ENCODE peak calls at places on chromosomes 7 and 10, in five cellular contexts. W, N, G, L and T are unnamed samples.

GRCh38 chr7:30238721-30239441 is 45.5 kb upstream of the ZNRF2 start:
- DNase-seq in W (no peak), N (no peak), G (no peak), L (no peak), T (no peak)

GRCh38 chr7:152411389-152411788 is 24.4 kb downstream of the KMT2C start:
- DNase-seq in W (no peak), N (no peak), G (no peak), L (no peak), T (no peak)

GRCh38 chr7:72754312-72754711 is 73.7 kb downstream of the TYW1B start:
- DNase-seq in W (no peak), N (no peak), G (no peak), L (no peak), T (no peak)

GRCh38 chr7:909358-910329 is 33.3 kb downstream of the GET4 start:
- DNase-seq in W (no peak), N (no peak), G (no peak), L (no peak), T (no peak)

GRCh38 chr10:10915215-10915614 is 102.5 kb upstream of the CELF2 start:
- DNase-seq in W (no peak), N (no peak), G (no peak), L (no peak), T (no peak)

GRCh38 chr7:114789942-114790341 is 132.0 kb upstream of the MDFIC start:
- DNase-seq in W (peak), N (no peak), G (no peak), L (no peak), T (no peak)

GRCh38 chr7:149873968-149874643 is at the start of gene ATP6V0E2:
- DNase-seq in W (no peak), N (no peak), G (no peak), L (no peak), T (no peak)

GRCh38 chr10:80487791-80488538 is 33.9 kb downstream of the TSPAN14 start:
- DNase-seq in W (no peak), N (no peak), G (no peak), L (no peak), T (no peak)

GRCh38 chr10:3053145-3053544 is 14.2 kb upstream of the PFKP start:
- DNase-seq in W (no peak), N (no peak), G (no peak), L (no peak), T (no peak)

GRCh38 chr10:122240401-122240800 is 30.7 kb upstream of the BTBD16 start:
- DNase-seq in W (no peak), N (no peak), G (no peak), L (no peak), T (no peak)

GRCh38 chr7:108669958-108670357 is 100.3 kb downstream of the DNAJB9 start:
- DNase-seq in W (no peak), N (no peak), G (no peak), L (no peak), T (no peak)

GRCh38 chr7:76054129-76055120 is 6.5 kb downstream of the MDH2 start:
- DNase-seq in W (peak), N (no peak), G (no peak), L (no peak), T (no peak)

GRCh38 chr7:111138196-111138569 is 47.3 kb downstream of the LRRN3 start:
- DNase-seq in W (no peak), N (no peak), G (no peak), L (peak), T (no peak)

GRCh38 chr10:100759331-100759730 is 13.9 kb downstream of the PAX2 start:
- DNase-seq in W (no peak), N (no peak), G (no peak), L (no peak), T (no peak)

GRCh38 chr7:100087055-100087750 is 1.6 kb upstream of the COPS6 start:
- DNase-seq in W (peak), N (no peak), G (no peak), L (no peak), T (no peak)

GRCh38 chr10:101233443-101233842 is 4.2 kb upstream of the LBX1 start:
- DNase-seq in W (no peak), N (no peak), G (no peak), L (no peak), T (no peak)

GRCh38 chr10:132714906-132715790 is 70.8 kb downstream of the NKX6-2 start:
- DNase-seq in W (no peak), N (no peak), G (no peak), L (peak), T (no peak)

GRCh38 chr10:76509501-76509900 is 1078.1 kb downstream of the LRMDA start:
- DNase-seq in W (no peak), N (no peak), G (no peak), L (no peak), T (no peak)

GRCh38 chr7:26863504-26864308 is 684 bp downstream of the SKAP2 start:
- DNase-seq in W (no peak), N (peak), G (no peak), L (no peak), T (no peak)

GRCh38 chr7:157044151-157044687 is 33.8 kb upstream of the MNX1 start:
- DNase-seq in W (no peak), N (no peak), G (no peak), L (no peak), T (no peak)

GRCh38 chr10:124271671-124272070 is 147.1 kb downstream of the OAT start:
- DNase-seq in W (no peak), N (no peak), G (no peak), L (no peak), T (no peak)

GRCh38 chr10:12727832-12728215 is 273.7 kb downstream of the CCDC3 start:
- DNase-seq in W (no peak), N (no peak), G (no peak), L (no peak), T (no peak)

GRCh38 chr7:134891262-134892001 is 94.9 kb upstream of the AGBL3 start:
- DNase-seq in W (peak), N (no peak), G (no peak), L (no peak), T (no peak)

GRCh38 chr10:44261710-44262455 is 123.0 kb downstream of the CXCL12 start:
- DNase-seq in W (peak), N (no peak), G (no peak), L (no peak), T (no peak)

GRCh38 chr7:20276705-20277472 is 53.8 kb upstream of the ITGB8 start:
- DNase-seq in W (no peak), N (no peak), G (no peak), L (no peak), T (no peak)

GRCh38 chr10:89491932-89492331 is 43.5 kb downstream of the SLC16A12 start:
- DNase-seq in W (no peak), N (no peak), G (no peak), L (no peak), T (no peak)

GRCh38 chr7:101233907-101234547 is 3.6 kb downstream of the CLDN15 start:
- DNase-seq in W (no peak), N (no peak), G (no peak), L (no peak), T (no peak)

GRCh38 chr10:33315891-33316290 is 18.6 kb downstream of the NRP1 start:
- DNase-seq in W (no peak), N (no peak), G (no peak), L (no peak), T (no peak)

GRCh38 chr10:45468110-45468509 is 94.1 kb downstream of the ALOX5 start:
- DNase-seq in W (no peak), N (no peak), G (no peak), L (no peak), T (no peak)

GRCh38 chr10:78465456-78465855 is 431.8 kb downstream of the RPS24 start:
- DNase-seq in W (no peak), N (no peak), G (no peak), L (no peak), T (no peak)

GRCh38 chr10:71927669-71928592 is 36.3 kb upstream of the CHST3 start:
- DNase-seq in W (peak), N (no peak), G (no peak), L (no peak), T (no peak)

GRCh38 chr7:159091480-159092475 is 52.9 kb downstream of the VIPR2 start:
- DNase-seq in W (no peak), N (no peak), G (no peak), L (no peak), T (no peak)

GRCh38 chr10:128530301-128530700 is 404.1 kb upstream of the MKI67 start:
- DNase-seq in W (no peak), N (no peak), G (no peak), L (no peak), T (no peak)

GRCh38 chr10:35223016-35223415 is 96.4 kb downstream of the CREM start:
- DNase-seq in W (no peak), N (no peak), G (no peak), L (no peak), T (no peak)

GRCh38 chr7:70855373-70855772 is 276.6 kb upstream of the GALNT17 start:
- DNase-seq in W (no peak), N (no peak), G (no peak), L (no peak), T (no peak)

GRCh38 chr10:110212119-110213006 is 5.0 kb downstream of the MXI1 start:
- DNase-seq in W (no peak), N (peak), G (no peak), L (no peak), T (no peak)

GRCh38 chr7:155993420-155994252 is 181.4 kb upstream of the SHH start:
- DNase-seq in W (no peak), N (no peak), G (no peak), L (no peak), T (no peak)